ENCODE peak calls at places on chromosomes 3 and 15, in five cellular contexts. U is adipocyte, P is NT2/D1, S is WERI-Rb-1, C is mesenchymal stem cell. Y is an unnamed sample. For H3K36me3, the result is how much of the 10 kb centered on the place peaks cover.

GRCh38 chr3:172877011-172877410 is 126.5 kb downstream of the ECT2 start:
- DNase-seq in C (peak), S (no peak), U (no peak), P (peak), Y (no peak)

GRCh38 chr3:166123576-166123975 is 286.4 kb upstream of the BCHE start:
- DNase-seq in C (peak), P (no peak), S (no peak), U (no peak), Y (no peak)

GRCh38 chr3:142385078-142385477 is 62.8 kb downstream of the XRN1 start:
- DNase-seq in S (no peak), U (no peak), P (no peak), C (no peak), Y (no peak)

GRCh38 chr15:77901921-77902750 is 175.4 kb downstream of the TBC1D2B start:
- DNase-seq in S (peak), C (no peak), P (no peak), U (no peak), Y (peak)

GRCh38 chr3:111895079-111895478 is 36.0 kb downstream of the PHLDB2 start:
- DNase-seq in U (peak), S (no peak), C (peak), P (no peak), Y (peak)

GRCh38 chr3:135069406-135069805 is 274.3 kb downstream of the EPHB1 start:
- DNase-seq in C (no peak), P (no peak), S (no peak), U (no peak), Y (no peak)

GRCh38 chr15:77837649-77838025 is 204.9 kb upstream of the LINGO1 start:
- DNase-seq in S (no peak), C (no peak), U (no peak), P (no peak), Y (no peak)

GRCh38 chr15:63908986-63909385 is 75.2 kb upstream of the HERC1 start:
- DNase-seq in C (no peak), S (no peak), P (no peak), U (peak), Y (no peak)

GRCh38 chr15:77148191-77148590 is 77.3 kb upstream of the TSPAN3 start:
- DNase-seq in C (no peak), S (no peak), U (no peak), P (no peak), Y (no peak)

GRCh38 chr15:92809880-92810361 is 90.2 kb upstream of the CHD2 start:
- DNase-seq in P (no peak), S (no peak), U (peak), C (peak), Y (peak)

GRCh38 chr15:88193415-88193814 is 63.1 kb downstream of the NTRK3 start:
- DNase-seq in S (no peak), U (no peak), P (peak), C (no peak), Y (peak)

GRCh38 chr3:185056908-185057307 is 96.0 kb downstream of the C3orf70 start:
- DNase-seq in U (no peak), P (no peak), C (no peak), S (no peak), Y (no peak)

GRCh38 chr3:188468672-188469071 is 314.7 kb downstream of the LPP start:
- DNase-seq in C (peak), U (no peak), S (peak), P (no peak), Y (no peak)

GRCh38 chr3:134427400-134428111 is 53.3 kb upstream of the AMOTL2 start:
- DNase-seq in P (no peak), S (no peak), C (peak), U (peak), Y (no peak)

GRCh38 chr3:172537521-172538158 is 14.4 kb upstream of the TNFSF10 start:
- DNase-seq in S (no peak), U (no peak), C (no peak), P (no peak), Y (no peak)

GRCh38 chr15:80233511-80234080 is 18.4 kb downstream of the CTXND1 start:
- DNase-seq in C (no peak), P (no peak), S (no peak), U (no peak), Y (no peak)

GRCh38 chr3:71521940-71522876 is 61.3 kb downstream of the FOXP1 start:
- DNase-seq in S (no peak), U (no peak), P (no peak), C (no peak), Y (no peak)

GRCh38 chr15:93286456-93286855 is 197.4 kb upstream of the RGMA start:
- DNase-seq in P (no peak), C (no peak), S (no peak), U (no peak), Y (peak)

GRCh38 chr3:189941679-189942078 is 179.0 kb downstream of the P3H2 start:
- DNase-seq in C (no peak), S (no peak), P (no peak), U (peak), Y (no peak)

GRCh38 chr15:89822030-89822429 is 7.4 kb upstream of the ANPEP start:
- DNase-seq in S (no peak), U (no peak), P (no peak), C (no peak), Y (no peak)

GRCh38 chr3:151011427-151011826 is 38.9 kb upstream of the CLRN1 start:
- DNase-seq in C (peak), P (no peak), U (peak), S (no peak), Y (no peak)

GRCh38 chr3:72345237-72345878 is 502.9 kb downstream of the SHQ1 start:
- DNase-seq in C (peak), U (peak), S (no peak), P (no peak), Y (no peak)

GRCh38 chr3:158794936-158795518 is 6.8 kb upstream of the MFSD1 start:
- DNase-seq in C (peak), P (no peak), S (no peak), U (peak), Y (no peak)

GRCh38 chr15:57160823-57161560 is 215.3 kb upstream of the CGNL1 start:
- DNase-seq in S (no peak), C (peak), U (peak), P (no peak), Y (no peak)

GRCh38 chr15:67303490-67304363 is 49.1 kb downstream of the IQCH start:
- DNase-seq in C (peak), P (peak), U (peak), S (no peak), Y (peak)

GRCh38 chr3:181700168-181701087 is 11.3 kb upstream of the SOX2 start:
- DNase-seq in P (no peak), S (peak), U (peak), C (peak), Y (peak)

GRCh38 chr15:92943581-92943980 is 43.5 kb downstream of the CHD2 start:
- DNase-seq in S (no peak), U (no peak), P (no peak), C (no peak), Y (no peak)

GRCh38 chr3:29453278-29453961 is 172.5 kb downstream of the RBMS3 start:
- DNase-seq in S (no peak), P (no peak), U (no peak), C (no peak), Y (no peak)

DNA sequence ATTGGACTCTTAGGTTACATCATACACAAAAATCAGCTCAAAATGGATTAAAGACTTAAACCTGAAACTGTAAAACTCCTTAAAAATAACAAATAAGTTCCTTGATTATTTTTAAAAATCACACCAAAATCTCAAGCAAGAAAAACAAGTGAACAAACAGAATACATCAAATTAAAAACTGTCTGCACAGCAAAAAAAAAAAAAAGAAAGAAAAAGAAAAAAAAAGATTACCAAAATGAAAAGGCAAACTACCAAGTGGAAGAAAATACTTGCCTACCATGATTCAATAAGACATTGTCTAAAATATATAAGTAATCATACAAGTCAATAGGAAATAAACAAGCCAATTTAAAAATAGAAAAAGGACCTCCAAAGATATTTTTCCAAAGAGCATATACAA is 17.5 kb downstream of the OR5K4 start:
- DNase-seq in S (no peak), C (no peak), U (no peak), P (no peak), Y (no peak)
- H3K4me3 ChIP-seq in S (no peak), C (no peak), U (no peak), P (no peak), Y (no peak)

GRCh38 chr15:83112959-83113299 is 5.5 kb downstream of the TM6SF1 start:
- DNase-seq in S (no peak), P (no peak), U (no peak), C (no peak), Y (no peak)
- H3K36me3 ChIP-seq in S (under half), P (under half), U (under half), C (under half), Y (under half)

DNA sequence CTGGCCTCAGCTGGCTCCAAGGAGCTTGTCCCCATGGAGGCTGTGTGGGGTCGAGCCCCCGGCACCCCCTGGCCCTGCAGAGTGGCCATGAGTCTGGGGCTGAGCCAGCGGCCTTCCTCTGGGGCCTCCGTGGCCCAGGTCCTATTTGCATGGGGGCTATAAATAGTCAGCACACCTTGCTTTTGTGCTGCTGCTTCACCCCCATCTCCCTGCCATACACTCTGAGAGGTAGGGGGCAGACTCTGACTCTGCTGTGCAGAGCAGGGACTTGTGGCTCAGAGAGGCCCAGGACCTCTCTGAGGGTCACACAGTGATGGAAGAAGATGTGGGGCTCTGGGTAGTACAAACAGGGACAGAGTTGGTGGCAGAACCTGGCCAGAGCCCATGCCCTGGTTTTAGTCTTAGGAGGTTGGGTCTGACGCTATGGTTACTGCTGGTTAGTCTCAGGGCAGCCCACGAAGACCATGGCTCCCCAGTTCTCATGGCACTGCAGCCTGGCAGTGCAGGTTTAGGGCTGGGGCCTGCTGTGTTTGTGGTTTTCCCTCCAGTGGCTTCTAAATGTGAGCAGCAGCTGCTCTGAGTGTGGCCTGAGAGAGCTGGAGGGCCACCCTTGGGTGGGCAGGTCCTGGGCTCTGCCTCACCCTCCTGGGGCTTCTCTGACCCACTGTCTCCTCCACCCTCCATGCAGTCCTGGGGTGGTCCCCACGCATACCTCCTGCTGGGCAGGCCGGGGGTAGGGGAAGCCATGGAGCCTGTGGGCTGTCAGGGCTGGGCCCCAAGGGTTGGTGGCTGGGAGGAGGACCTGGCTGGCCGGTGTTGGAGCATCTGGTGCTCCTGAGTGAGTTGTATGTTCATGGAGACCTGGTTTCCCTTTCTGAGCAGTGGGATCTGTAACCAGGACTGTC is 13.6 kb downstream of the PRKCD start:
- DNase-seq in P (no peak), C (no peak), S (no peak), U (no peak), Y (no peak)
- H3K4me3 ChIP-seq in P (no peak), C (no peak), S (no peak), U (no peak), Y (no peak)

GRCh38 chr3:183492849-183493179 is 62.7 kb downstream of the KLHL6 start:
- DNase-seq in C (no peak), P (no peak), U (peak), S (no peak), Y (no peak)
- H3K36me3 ChIP-seq in C (under half), P (under half), U (under half), S (under half), Y (under half)

GRCh38 chr15:53757906-53758305 is 1.6 kb downstream of the WDR72 start:
- DNase-seq in S (no peak), C (no peak), P (no peak), U (no peak), Y (no peak)

GRCh38 chr15:53759333-53759975 is at the start of gene WDR72:
- DNase-seq in C (no peak), U (no peak), P (peak), S (peak), Y (peak)

GRCh38 chr15:53762916-53763315 is 3.5 kb upstream of the WDR72 start:
- DNase-seq in P (no peak), U (no peak), S (no peak), C (no peak), Y (no peak)

GRCh38 chr15:53753813-53754212 is 5.7 kb downstream of the WDR72 start:
- DNase-seq in S (no peak), C (no peak), P (no peak), U (no peak), Y (no peak)

DNA sequence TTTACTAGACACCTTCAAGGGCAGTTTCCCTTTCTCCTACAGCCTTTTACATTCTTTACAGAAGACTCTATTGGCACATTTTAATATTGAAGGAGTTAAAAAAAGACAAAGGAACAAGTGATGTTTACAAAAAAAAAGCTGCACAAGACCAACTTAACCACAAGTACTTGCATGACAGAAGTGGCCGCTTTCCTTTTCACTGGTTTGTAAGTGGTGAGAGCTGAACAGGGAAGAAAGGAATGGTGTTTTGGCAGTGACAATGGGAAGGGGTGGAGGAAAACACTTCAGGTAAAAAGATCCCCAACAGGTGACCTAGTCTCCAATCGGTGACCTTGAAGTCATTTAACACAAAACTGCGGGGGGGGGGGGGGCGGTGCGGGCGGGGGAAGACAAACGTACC is 1.1 kb downstream of the WDR72 start:
- DNase-seq in C (no peak), P (no peak), S (no peak), U (no peak), Y (peak)
- H3K4me3 ChIP-seq in C (no peak), P (no peak), S (no peak), U (no peak), Y (no peak)

GRCh38 chr3:38005076-38006020 is 14.8 kb downstream of the VILL start:
- DNase-seq in C (no peak), S (no peak), U (no peak), P (no peak), Y (no peak)
- H3K36me3 ChIP-seq in C (under half), S (under half), U (under half), P (under half), Y (under half)

GRCh38 chr3:194559530-194559929 is 72.7 kb upstream of the ATP13A3 start:
- DNase-seq in S (no peak), P (no peak), C (no peak), U (no peak), Y (no peak)

GRCh38 chr3:194555175-194556062 is 68.6 kb upstream of the ATP13A3 start:
- DNase-seq in P (no peak), C (no peak), U (no peak), S (no peak), Y (no peak)

GRCh38 chr3:194560047-194560446 is 73.2 kb downstream of the TMEM44 start:
- DNase-seq in C (no peak), S (no peak), P (no peak), U (no peak), Y (no peak)

GRCh38 chr3:194554488-194555098 is 67.8 kb upstream of the ATP13A3 start:
- DNase-seq in S (no peak), P (no peak), C (no peak), U (peak), Y (no peak)

DNA sequence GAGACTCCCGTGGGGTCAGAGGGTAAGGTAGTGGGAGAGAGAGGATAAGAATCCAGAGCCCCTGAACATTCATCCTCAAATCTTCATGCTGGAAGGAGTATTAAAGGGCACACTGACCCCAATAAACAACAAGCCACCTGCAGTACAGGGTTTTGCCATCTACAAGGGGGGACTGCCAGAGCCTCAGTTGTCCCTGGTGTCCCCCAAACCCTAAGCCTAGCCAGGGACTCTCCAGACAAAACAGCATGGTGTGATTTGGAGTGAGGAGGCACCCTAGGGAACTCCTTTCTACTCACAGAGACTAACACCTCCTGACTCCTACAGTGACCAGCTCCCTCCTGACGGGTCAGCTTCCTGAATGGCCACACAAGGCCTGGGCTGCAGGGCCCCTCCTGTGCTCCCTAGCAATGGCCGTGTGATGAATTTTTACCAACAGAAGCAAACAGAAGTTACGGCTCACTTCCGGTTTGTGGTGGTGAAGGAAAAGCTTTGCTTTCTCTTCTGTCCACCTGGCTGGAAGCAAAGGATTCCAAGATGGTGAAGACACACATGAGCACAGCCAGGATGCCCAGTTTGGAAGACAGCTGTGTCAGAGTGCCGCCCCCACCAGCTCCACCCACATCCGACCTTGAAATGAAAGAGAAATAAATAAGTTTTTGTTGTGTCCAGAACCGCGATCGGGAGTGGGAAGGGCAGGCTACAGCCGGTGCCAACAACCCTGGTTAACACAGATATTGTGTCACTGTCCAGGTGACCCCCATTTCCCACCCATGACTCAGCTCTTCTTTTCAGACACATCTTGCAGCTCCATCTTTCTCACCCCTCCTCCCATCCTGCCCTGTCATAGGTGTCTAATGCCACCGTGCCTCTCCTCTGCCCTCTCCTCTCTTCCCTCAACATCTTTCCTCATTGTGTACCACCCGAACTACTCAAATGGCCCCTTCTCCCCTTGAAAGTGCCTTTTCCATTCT is 69.6 kb upstream of the ATP13A3 start:
- DNase-seq in S (no peak), U (no peak), C (peak), P (no peak), Y (no peak)
- H3K4me3 ChIP-seq in S (no peak), U (no peak), C (no peak), P (no peak), Y (no peak)